ENCODE peak calls at places on chromosomes 2 and 18, in seven cellular contexts. J is tibial nerve, Z is fibroblast of the aortic adventitia, B is AG09309, M is breast epithelium, Q is sigmoid colon, U is osteoblast. H is an unnamed sample.

GRCh38 chr2:48527211-48527880 is 2.6 kb upstream of the STON1 start:
- DNase-seq in J (no peak), Z (peak), B (no peak), M (no peak), Q (no peak), U (no peak), H (peak)

GRCh38 chr18:39942702-39943101 is 2012.3 kb upstream of the PIK3C3 start:
- DNase-seq in J (no peak), Z (no peak), B (no peak), M (no peak), Q (no peak), U (no peak), H (no peak)

GRCh38 chr18:46324556-46324955 is 220.4 kb downstream of the HAUS1 start:
- DNase-seq in J (no peak), Z (peak), B (peak), M (no peak), Q (no peak), U (peak), H (peak)

GRCh38 chr18:9869713-9870430 is 15.9 kb upstream of the TXNDC2 start:
- DNase-seq in J (no peak), Z (peak), B (peak), M (no peak), Q (no peak), U (peak), H (peak)

GRCh38 chr2:28662468-28663095 is 89.0 kb upstream of the PPP1CB start:
- DNase-seq in J (no peak), Z (peak), B (no peak), M (no peak), Q (peak), U (peak), H (peak)

GRCh38 chr2:65999790-66000189 is 435.1 kb upstream of the MEIS1 start:
- DNase-seq in J (no peak), Z (no peak), B (no peak), M (no peak), Q (no peak), U (no peak), H (no peak)

GRCh38 chr2:3039188-3040065 is 338.2 kb downstream of the EIPR1 start:
- DNase-seq in J (no peak), Z (no peak), B (no peak), M (no peak), Q (no peak), U (no peak), H (no peak)

GRCh38 chr2:179322289-179322688 is 57.7 kb upstream of the SESTD1 start:
- DNase-seq in J (no peak), Z (no peak), B (no peak), M (no peak), Q (no peak), U (no peak), H (no peak)

GRCh38 chr2:26982102-26982742 is 11.8 kb downstream of the MAPRE3 start:
- DNase-seq in J (peak), Z (peak), B (no peak), M (peak), Q (peak), U (peak), H (no peak)

GRCh38 chr18:73842795-73843394 is 304.7 kb downstream of the FBXO15 start:
- DNase-seq in J (peak), Z (peak), B (no peak), M (no peak), Q (no peak), U (peak), H (peak)

GRCh38 chr2:83394134-83394965 is 1064.7 kb downstream of the SUCLG1 start:
- DNase-seq in J (no peak), Z (no peak), B (no peak), M (no peak), Q (no peak), U (no peak), H (no peak)

GRCh38 chr2:134160793-134161504 is 92.9 kb upstream of the MGAT5 start:
- DNase-seq in J (no peak), Z (peak), B (no peak), M (no peak), Q (no peak), U (peak), H (no peak)

GRCh38 chr2:113700186-113700841 is 56.1 kb downstream of the SLC35F5 start:
- DNase-seq in J (no peak), Z (no peak), B (no peak), M (no peak), Q (no peak), U (peak), H (no peak)

GRCh38 chr18:71994273-71994672 is 549.9 kb downstream of the CBLN2 start:
- DNase-seq in J (no peak), Z (no peak), B (no peak), M (no peak), Q (no peak), U (no peak), H (no peak)

GRCh38 chr2:55616509-55617159 is 788 bp downstream of the PPP4R3B start:
- DNase-seq in J (peak), Z (peak), B (no peak), M (no peak), Q (no peak), U (peak), H (peak)

GRCh38 chr2:39494784-39495251 is 57.7 kb upstream of the MAP4K3 start:
- DNase-seq in J (no peak), Z (peak), B (peak), M (no peak), Q (no peak), U (peak), H (peak)

GRCh38 chr2:42048318-42049251 is 764 bp downstream of the PKDCC start:
- DNase-seq in J (no peak), Z (peak), B (no peak), M (no peak), Q (peak), U (peak), H (peak)

GRCh38 chr2:95061601-95062183 is 36.2 kb downstream of the MAL start:
- DNase-seq in J (no peak), Z (no peak), B (no peak), M (no peak), Q (peak), U (no peak), H (no peak)

GRCh38 chr2:162074937-162075688 is 1.1 kb upstream of the DPP4 start:
- DNase-seq in J (no peak), Z (no peak), B (no peak), M (no peak), Q (no peak), U (peak), H (no peak)

GRCh38 chr2:171855401-171855800 is 38.6 kb downstream of the SLC25A12 start:
- DNase-seq in J (no peak), Z (peak), B (no peak), M (no peak), Q (no peak), U (peak), H (peak)

GRCh38 chr2:120653026-120653425 is 82.6 kb upstream of the GLI2 start:
- DNase-seq in J (no peak), Z (no peak), B (no peak), M (no peak), Q (no peak), U (peak), H (peak)

GRCh38 chr2:96408631-96409542 is 73.3 kb downstream of the NCAPH start:
- DNase-seq in J (no peak), Z (peak), B (no peak), M (no peak), Q (no peak), U (no peak), H (no peak)

GRCh38 chr2:45808294-45808693 is 156.8 kb downstream of the PRKCE start:
- DNase-seq in J (no peak), Z (no peak), B (no peak), M (no peak), Q (no peak), U (no peak), H (no peak)

GRCh38 chr2:238379096-238379810 is 47.5 kb upstream of the ASB1 start:
- DNase-seq in J (no peak), Z (peak), B (peak), M (no peak), Q (no peak), U (peak), H (peak)
- H3K4me3 ChIP-seq in J (no peak), Z (no peak), B (no peak), M (no peak), Q (no peak), U (no peak), H (no peak)

GRCh38 chr2:195656859-195657633 is at the start of gene SLC39A10:
- DNase-seq in J (peak), Z (peak), B (peak), M (peak), Q (peak), U (peak), H (peak)

GRCh38 chr2:195659114-195659513 is 2.1 kb downstream of the SLC39A10 start:
- DNase-seq in J (no peak), Z (peak), B (no peak), M (no peak), Q (no peak), U (no peak), H (peak)

GRCh38 chr2:195656131-195656858 is 731 bp upstream of the SLC39A10 start:
- DNase-seq in J (peak), Z (no peak), B (no peak), M (no peak), Q (no peak), U (no peak), H (no peak)

GRCh38 chr2:195658541-195658890 is 1.5 kb downstream of the SLC39A10 start:
- DNase-seq in J (no peak), Z (peak), B (peak), M (no peak), Q (no peak), U (peak), H (peak)

GRCh38 chr2:195657634-195658540 is 861 bp downstream of the SLC39A10 start:
- DNase-seq in J (peak), Z (peak), B (peak), M (peak), Q (peak), U (peak), H (peak)
- H3K4me3 ChIP-seq in J (peak), Z (peak), B (peak), M (peak), Q (peak), U (peak), H (peak)

DNA sequence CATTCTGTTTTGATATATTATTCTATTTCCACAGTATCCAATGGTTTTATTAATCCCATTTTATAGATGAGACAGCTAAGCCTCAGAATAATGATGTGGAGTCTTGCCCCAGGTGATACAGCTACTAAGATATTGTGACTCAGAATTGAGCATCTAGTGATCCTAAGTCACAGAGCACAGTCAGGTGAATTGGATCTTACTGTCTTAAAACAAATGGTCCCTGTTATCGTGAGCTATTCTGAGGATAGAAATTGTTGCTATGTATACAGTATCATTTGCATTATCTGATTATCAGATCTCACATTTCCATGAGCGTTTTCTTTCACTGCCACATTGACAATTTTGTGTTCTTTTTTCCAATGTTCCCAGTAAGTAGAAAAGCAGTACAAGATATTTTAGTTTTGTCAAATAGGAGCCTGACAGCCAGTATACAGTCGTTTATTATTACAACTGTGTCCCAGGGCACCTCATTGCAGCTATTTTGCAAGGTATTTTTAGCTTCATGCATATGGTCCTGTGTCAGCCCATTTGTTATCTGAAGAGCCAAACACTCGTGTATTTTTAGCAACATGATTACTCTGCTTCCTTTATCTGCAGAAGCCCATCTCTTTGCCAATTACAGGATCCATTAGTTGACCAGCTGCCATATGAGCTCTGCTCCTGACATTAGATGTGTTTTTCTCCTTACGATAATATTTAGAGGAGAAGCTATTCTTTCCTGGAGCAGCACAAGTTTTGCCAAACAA is 25.1 kb upstream of the SGPP2 start:
- DNase-seq in J (no peak), Z (no peak), B (no peak), M (no peak), Q (no peak), U (no peak), H (no peak)
- H3K4me3 ChIP-seq in J (no peak), Z (no peak), B (no peak), M (no peak), Q (no peak), U (no peak), H (no peak)

GRCh38 chr2:176157499-176158305 is 595 bp downstream of the HOXD3 start:
- DNase-seq in J (no peak), Z (no peak), B (no peak), M (no peak), Q (no peak), U (no peak), H (no peak)
- H3K4me3 ChIP-seq in J (no peak), Z (no peak), B (no peak), M (no peak), Q (peak), U (no peak), H (peak)

GRCh38 chr2:218291318-218291933 is 877 bp downstream of the TMBIM1 start:
- DNase-seq in J (no peak), Z (peak), B (no peak), M (no peak), Q (no peak), U (peak), H (no peak)

GRCh38 chr2:218289639-218290315 is 2.5 kb downstream of the TMBIM1 start:
- DNase-seq in J (peak), Z (peak), B (no peak), M (no peak), Q (no peak), U (peak), H (peak)

GRCh38 chr2:218292700-218293014 is 354 bp upstream of the TMBIM1 start:
- DNase-seq in J (no peak), Z (no peak), B (no peak), M (no peak), Q (no peak), U (no peak), H (no peak)

GRCh38 chr2:218291934-218292699 is at the start of gene TMBIM1:
- DNase-seq in J (peak), Z (peak), B (no peak), M (peak), Q (peak), U (peak), H (peak)

GRCh38 chr2:218290316-218291261 is 1.7 kb downstream of the TMBIM1 start:
- DNase-seq in J (no peak), Z (no peak), B (no peak), M (no peak), Q (no peak), U (peak), H (no peak)
- H3K4me3 ChIP-seq in J (peak), Z (peak), B (peak), M (peak), Q (peak), U (peak), H (peak)

DNA sequence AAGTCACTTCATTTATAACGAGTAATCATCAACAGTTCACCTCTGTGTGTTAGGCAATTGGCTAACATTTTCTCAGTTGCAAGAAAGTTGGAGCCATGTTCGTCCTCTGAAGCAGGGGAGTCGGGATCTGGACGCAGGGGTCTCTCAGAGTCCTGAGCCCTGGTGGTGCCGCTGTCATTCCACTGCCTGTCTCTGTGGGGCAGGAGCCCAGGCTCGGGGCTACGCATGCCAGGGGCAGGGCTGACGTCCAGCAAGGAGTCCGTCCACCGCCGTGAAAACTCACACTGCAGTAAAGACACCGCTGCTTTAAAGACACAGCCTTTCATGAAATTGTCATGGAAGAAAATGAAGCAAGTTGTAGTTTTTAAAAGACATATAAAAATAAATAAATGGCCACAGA is 571.1 kb upstream of the SOX11 start:
- DNase-seq in J (no peak), Z (no peak), B (no peak), M (no peak), Q (no peak), U (no peak), H (no peak)
- H3K4me3 ChIP-seq in J (no peak), Z (no peak), B (no peak), M (no peak), Q (no peak), U (no peak), H (no peak)

DNA sequence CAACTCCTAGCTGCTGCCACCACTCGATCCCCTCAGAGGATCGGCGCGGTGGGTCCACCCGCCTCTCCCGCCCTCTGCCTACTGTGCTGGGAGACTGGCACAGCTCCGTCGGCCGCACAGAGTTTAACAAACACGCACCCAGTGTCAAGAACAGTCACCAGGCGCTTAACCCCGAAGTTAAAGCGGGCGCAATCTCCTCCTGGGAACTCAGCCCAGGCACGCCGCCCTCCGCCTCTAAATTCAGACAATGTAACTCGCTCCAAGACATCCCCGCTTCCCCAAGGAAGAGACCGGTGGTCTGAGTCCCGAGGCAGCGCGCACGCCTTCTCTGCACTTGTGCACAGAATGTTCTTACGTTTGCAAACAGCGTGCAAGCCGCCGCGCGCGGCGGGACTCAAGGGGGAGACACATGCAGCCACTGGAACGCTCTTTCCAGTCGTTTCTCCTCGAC is 533 bp downstream of the CXCR4 start:
- DNase-seq in J (no peak), Z (peak), B (no peak), M (no peak), Q (no peak), U (peak), H (peak)
- H3K4me3 ChIP-seq in J (peak), Z (peak), B (no peak), M (peak), Q (peak), U (no peak), H (peak)

GRCh38 chr18:44681039-44681595 is 429 bp downstream of the SETBP1 start:
- DNase-seq in J (no peak), Z (no peak), B (no peak), M (no peak), Q (no peak), U (peak), H (peak)
- H3K4me3 ChIP-seq in J (peak), Z (peak), B (peak), M (peak), Q (peak), U (peak), H (peak)

DNA sequence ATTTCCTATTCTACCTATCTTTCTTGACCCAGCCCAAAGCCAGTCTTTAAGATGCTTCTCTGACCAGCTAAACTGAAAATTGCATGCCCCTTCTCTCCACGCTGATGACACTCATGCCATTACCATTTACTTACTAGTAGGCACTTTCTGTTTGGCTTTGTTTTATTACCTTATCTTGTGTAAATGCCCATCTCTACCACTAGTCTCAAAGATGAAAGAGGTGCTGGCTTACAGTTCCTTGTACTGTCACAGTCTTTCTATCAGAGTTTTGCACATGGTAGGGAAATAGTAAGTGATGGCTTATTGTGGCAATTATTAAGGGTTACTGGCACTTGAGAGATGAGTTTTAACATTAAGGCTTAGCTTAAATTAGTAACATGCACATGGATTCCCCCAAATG is 352.1 kb downstream of the RBM43 start:
- DNase-seq in J (no peak), Z (no peak), B (no peak), M (no peak), Q (no peak), U (no peak), H (no peak)
- H3K4me3 ChIP-seq in J (no peak), Z (no peak), B (no peak), M (no peak), Q (no peak), U (no peak), H (no peak)

H was measured in adipocyte.